ENCODE peak calls at places on chromosome 2, in seven cellular contexts. One of them, this sample, is unnamed.

GRCh38 chr2:134583462-134583861 is 135.3 kb downstream of the TMEM163 start:
- DNase-seq in A549: no peak
- DNase-seq in left lung: no peak
- DNase-seq in OCI-LY7: no peak
- DNase-seq in mesendoderm: no peak
- DNase-seq in spleen: no peak
- DNase-seq in dorsolateral prefrontal cortex: no peak
- DNase-seq in this sample: no peak

GRCh38 chr2:132582360-132582759 is 87.6 kb downstream of the LYPD1 start:
- DNase-seq in A549: no peak
- DNase-seq in left lung: no peak
- DNase-seq in OCI-LY7: no peak
- DNase-seq in mesendoderm: no peak
- DNase-seq in spleen: no peak
- DNase-seq in dorsolateral prefrontal cortex: no peak
- DNase-seq in this sample: no peak

GRCh38 chr2:134232868-134233732 is 20.8 kb upstream of the MGAT5 start:
- DNase-seq in A549: no peak
- DNase-seq in left lung: no peak
- DNase-seq in OCI-LY7: peak
- DNase-seq in mesendoderm: no peak
- DNase-seq in spleen: no peak
- DNase-seq in dorsolateral prefrontal cortex: no peak
- DNase-seq in this sample: no peak

GRCh38 chr2:1709970-1710560 is 34.2 kb downstream of the PXDN start:
- DNase-seq in A549: no peak
- DNase-seq in left lung: no peak
- DNase-seq in OCI-LY7: no peak
- DNase-seq in mesendoderm: no peak
- DNase-seq in spleen: no peak
- DNase-seq in dorsolateral prefrontal cortex: peak
- DNase-seq in this sample: no peak

GRCh38 chr2:162221064-162221463 is 22.2 kb downstream of the FAP start:
- DNase-seq in A549: peak
- DNase-seq in left lung: peak
- DNase-seq in OCI-LY7: peak
- DNase-seq in mesendoderm: peak
- DNase-seq in spleen: peak
- DNase-seq in dorsolateral prefrontal cortex: peak
- DNase-seq in this sample: no peak

GRCh38 chr2:207663870-207664545 is 38.8 kb upstream of the METTL21A start:
- DNase-seq in A549: no peak
- DNase-seq in left lung: no peak
- DNase-seq in OCI-LY7: no peak
- DNase-seq in mesendoderm: no peak
- DNase-seq in spleen: no peak
- DNase-seq in dorsolateral prefrontal cortex: no peak
- DNase-seq in this sample: no peak

GRCh38 chr2:181203412-181203811 is 223.0 kb downstream of the UBE2E3 start:
- DNase-seq in A549: peak
- DNase-seq in left lung: no peak
- DNase-seq in OCI-LY7: no peak
- DNase-seq in mesendoderm: peak
- DNase-seq in spleen: no peak
- DNase-seq in dorsolateral prefrontal cortex: no peak
- DNase-seq in this sample: no peak

GRCh38 chr2:109516445-109517117 is 97.2 kb downstream of the SEPTIN10 start:
- DNase-seq in A549: peak
- DNase-seq in left lung: no peak
- DNase-seq in OCI-LY7: no peak
- DNase-seq in mesendoderm: peak
- DNase-seq in spleen: no peak
- DNase-seq in dorsolateral prefrontal cortex: no peak
- DNase-seq in this sample: no peak

GRCh38 chr2:113750385-113750784 is 6.1 kb downstream of the SLC35F5 start:
- DNase-seq in A549: no peak
- DNase-seq in left lung: no peak
- DNase-seq in OCI-LY7: no peak
- DNase-seq in mesendoderm: no peak
- DNase-seq in spleen: no peak
- DNase-seq in dorsolateral prefrontal cortex: no peak
- DNase-seq in this sample: no peak

GRCh38 chr2:185990861-185991525 is 252.4 kb downstream of the FSIP2 start:
- DNase-seq in A549: no peak
- DNase-seq in left lung: no peak
- DNase-seq in OCI-LY7: no peak
- DNase-seq in mesendoderm: peak
- DNase-seq in spleen: no peak
- DNase-seq in dorsolateral prefrontal cortex: no peak
- DNase-seq in this sample: no peak

GRCh38 chr2:197877038-197877437 is 72.6 kb downstream of the PLCL1 start:
- DNase-seq in A549: no peak
- DNase-seq in left lung: no peak
- DNase-seq in OCI-LY7: no peak
- DNase-seq in mesendoderm: no peak
- DNase-seq in spleen: no peak
- DNase-seq in dorsolateral prefrontal cortex: no peak
- DNase-seq in this sample: no peak

GRCh38 chr2:204365778-204366177 is 179.5 kb upstream of the PARD3B start:
- DNase-seq in A549: no peak
- DNase-seq in left lung: no peak
- DNase-seq in OCI-LY7: no peak
- DNase-seq in mesendoderm: no peak
- DNase-seq in spleen: no peak
- DNase-seq in dorsolateral prefrontal cortex: no peak
- DNase-seq in this sample: no peak

GRCh38 chr2:25043241-25043867 is 1.5 kb downstream of the EFR3B start:
- DNase-seq in A549: peak
- DNase-seq in left lung: no peak
- DNase-seq in OCI-LY7: no peak
- DNase-seq in mesendoderm: peak
- DNase-seq in spleen: peak
- DNase-seq in dorsolateral prefrontal cortex: no peak
- DNase-seq in this sample: no peak

GRCh38 chr2:107635883-107636282 is 190.8 kb upstream of the RGPD4 start:
- DNase-seq in A549: no peak
- DNase-seq in left lung: no peak
- DNase-seq in OCI-LY7: no peak
- DNase-seq in mesendoderm: no peak
- DNase-seq in spleen: no peak
- DNase-seq in dorsolateral prefrontal cortex: no peak
- DNase-seq in this sample: no peak

GRCh38 chr2:236673126-236673822 is 103.6 kb downstream of the ACKR3 start:
- DNase-seq in A549: no peak
- DNase-seq in left lung: no peak
- DNase-seq in OCI-LY7: no peak
- DNase-seq in mesendoderm: no peak
- DNase-seq in spleen: no peak
- DNase-seq in dorsolateral prefrontal cortex: no peak
- DNase-seq in this sample: no peak

GRCh38 chr2:237529452-237530402 is 36.6 kb upstream of the PRLH start:
- DNase-seq in A549: no peak
- DNase-seq in left lung: no peak
- DNase-seq in OCI-LY7: peak
- DNase-seq in mesendoderm: no peak
- DNase-seq in spleen: peak
- DNase-seq in dorsolateral prefrontal cortex: no peak
- DNase-seq in this sample: no peak

GRCh38 chr2:98518106-98518505 is 73.4 kb downstream of the INPP4A start:
- DNase-seq in A549: peak
- DNase-seq in left lung: no peak
- DNase-seq in OCI-LY7: peak
- DNase-seq in mesendoderm: peak
- DNase-seq in spleen: peak
- DNase-seq in dorsolateral prefrontal cortex: no peak
- DNase-seq in this sample: no peak

GRCh38 chr2:27723372-27724144 is 48.0 kb upstream of the MRPL33 start:
- DNase-seq in A549: peak
- DNase-seq in left lung: no peak
- DNase-seq in OCI-LY7: peak
- DNase-seq in mesendoderm: peak
- DNase-seq in spleen: no peak
- DNase-seq in dorsolateral prefrontal cortex: peak
- DNase-seq in this sample: peak

GRCh38 chr2:60552096-60552850 is 1.2 kb downstream of the BCL11A start:
- DNase-seq in A549: peak
- DNase-seq in left lung: peak
- DNase-seq in OCI-LY7: peak
- DNase-seq in mesendoderm: peak
- DNase-seq in spleen: peak
- DNase-seq in dorsolateral prefrontal cortex: no peak
- DNase-seq in this sample: no peak

GRCh38 chr2:50763776-50764175 is 268.2 kb downstream of the NRXN1 start:
- DNase-seq in A549: no peak
- DNase-seq in left lung: no peak
- DNase-seq in OCI-LY7: no peak
- DNase-seq in mesendoderm: peak
- DNase-seq in spleen: no peak
- DNase-seq in dorsolateral prefrontal cortex: no peak
- DNase-seq in this sample: no peak

GRCh38 chr2:152571035-152571766 is 146.1 kb downstream of the PRPF40A start:
- DNase-seq in A549: no peak
- DNase-seq in left lung: no peak
- DNase-seq in OCI-LY7: no peak
- DNase-seq in mesendoderm: no peak
- DNase-seq in spleen: no peak
- DNase-seq in dorsolateral prefrontal cortex: no peak
- DNase-seq in this sample: peak

DNA sequence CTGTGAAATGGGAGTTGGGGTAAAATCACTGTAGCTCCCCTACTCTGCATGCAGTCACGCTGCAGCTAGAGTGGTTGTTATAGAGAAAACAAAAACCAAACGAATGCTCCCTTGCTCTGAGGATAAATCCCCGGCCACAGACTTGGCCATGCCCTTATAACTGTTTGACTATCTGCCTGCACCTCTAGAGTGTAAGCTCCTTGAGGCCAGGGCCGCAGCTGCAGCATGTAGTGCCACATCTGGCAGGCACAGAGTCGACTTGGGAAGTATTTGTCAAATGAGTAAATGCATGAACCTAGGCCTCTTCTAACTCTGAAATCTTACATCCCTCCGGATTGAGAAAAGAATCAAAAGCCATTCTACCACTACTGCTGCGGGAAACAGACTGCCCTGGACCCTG is 35.9 kb downstream of the KCNIP3 start:
- DNase-seq in A549: no peak
- DNase-seq in left lung: peak
- DNase-seq in OCI-LY7: no peak
- DNase-seq in mesendoderm: no peak
- DNase-seq in spleen: peak
- DNase-seq in dorsolateral prefrontal cortex: no peak
- DNase-seq in this sample: no peak
- H3K27ac ChIP-seq in A549: no peak
- H3K27ac ChIP-seq in left lung: no peak
- H3K27ac ChIP-seq in OCI-LY7: no peak
- H3K27ac ChIP-seq in mesendoderm: no peak
- H3K27ac ChIP-seq in spleen: no peak
- H3K27ac ChIP-seq in dorsolateral prefrontal cortex: no peak
- H3K27ac ChIP-seq in this sample: no peak

GRCh38 chr2:127137741-127138140 is 30.8 kb upstream of the BIN1 start:
- DNase-seq in A549: no peak
- DNase-seq in left lung: peak
- DNase-seq in OCI-LY7: no peak
- DNase-seq in mesendoderm: no peak
- DNase-seq in spleen: no peak
- DNase-seq in dorsolateral prefrontal cortex: no peak
- DNase-seq in this sample: no peak

GRCh38 chr2:127137225-127137624 is 30.3 kb upstream of the BIN1 start:
- DNase-seq in A549: no peak
- DNase-seq in left lung: peak
- DNase-seq in OCI-LY7: no peak
- DNase-seq in mesendoderm: no peak
- DNase-seq in spleen: no peak
- DNase-seq in dorsolateral prefrontal cortex: no peak
- DNase-seq in this sample: no peak

GRCh38 chr2:127140543-127140942 is 33.6 kb upstream of the BIN1 start:
- DNase-seq in A549: no peak
- DNase-seq in left lung: peak
- DNase-seq in OCI-LY7: no peak
- DNase-seq in mesendoderm: no peak
- DNase-seq in spleen: no peak
- DNase-seq in dorsolateral prefrontal cortex: no peak
- DNase-seq in this sample: no peak

GRCh38 chr2:127138281-127138680 is 31.3 kb upstream of the BIN1 start:
- DNase-seq in A549: no peak
- DNase-seq in left lung: no peak
- DNase-seq in OCI-LY7: no peak
- DNase-seq in mesendoderm: no peak
- DNase-seq in spleen: no peak
- DNase-seq in dorsolateral prefrontal cortex: no peak
- DNase-seq in this sample: no peak

GRCh38 chr2:127139766-127140165 is 32.8 kb upstream of the BIN1 start:
- DNase-seq in A549: no peak
- DNase-seq in left lung: no peak
- DNase-seq in OCI-LY7: no peak
- DNase-seq in mesendoderm: no peak
- DNase-seq in spleen: no peak
- DNase-seq in dorsolateral prefrontal cortex: no peak
- DNase-seq in this sample: no peak
- H3K27ac ChIP-seq in A549: no peak
- H3K27ac ChIP-seq in left lung: no peak
- H3K27ac ChIP-seq in OCI-LY7: no peak
- H3K27ac ChIP-seq in mesendoderm: no peak
- H3K27ac ChIP-seq in spleen: no peak
- H3K27ac ChIP-seq in dorsolateral prefrontal cortex: peak
- H3K27ac ChIP-seq in this sample: peak

DNA sequence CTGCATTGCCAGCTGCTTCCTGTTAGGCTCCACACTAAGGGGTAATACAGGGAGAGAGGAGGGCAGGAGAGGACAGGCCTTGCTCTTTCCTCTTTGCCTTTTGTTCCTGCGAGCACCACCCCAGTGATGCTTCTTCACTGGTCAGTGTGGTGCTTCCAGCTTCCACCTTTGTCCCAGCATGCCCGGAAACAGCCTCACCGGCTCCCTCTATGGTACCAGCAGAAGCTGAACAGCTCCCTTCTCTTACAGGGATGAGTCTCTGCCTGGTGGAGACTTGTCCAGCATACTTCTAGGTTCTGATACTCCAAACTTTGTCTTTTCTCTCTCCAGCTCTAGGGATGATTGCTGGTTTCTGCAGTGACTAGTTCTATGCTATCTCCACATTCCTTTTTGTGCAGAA is 413.3 kb downstream of the TSN start:
- DNase-seq in A549: no peak
- DNase-seq in left lung: no peak
- DNase-seq in OCI-LY7: no peak
- DNase-seq in mesendoderm: peak
- DNase-seq in spleen: no peak
- DNase-seq in dorsolateral prefrontal cortex: no peak
- DNase-seq in this sample: no peak
- H3K27ac ChIP-seq in A549: no peak
- H3K27ac ChIP-seq in left lung: no peak
- H3K27ac ChIP-seq in OCI-LY7: no peak
- H3K27ac ChIP-seq in mesendoderm: no peak
- H3K27ac ChIP-seq in spleen: no peak
- H3K27ac ChIP-seq in dorsolateral prefrontal cortex: no peak
- H3K27ac ChIP-seq in this sample: no peak

DNA sequence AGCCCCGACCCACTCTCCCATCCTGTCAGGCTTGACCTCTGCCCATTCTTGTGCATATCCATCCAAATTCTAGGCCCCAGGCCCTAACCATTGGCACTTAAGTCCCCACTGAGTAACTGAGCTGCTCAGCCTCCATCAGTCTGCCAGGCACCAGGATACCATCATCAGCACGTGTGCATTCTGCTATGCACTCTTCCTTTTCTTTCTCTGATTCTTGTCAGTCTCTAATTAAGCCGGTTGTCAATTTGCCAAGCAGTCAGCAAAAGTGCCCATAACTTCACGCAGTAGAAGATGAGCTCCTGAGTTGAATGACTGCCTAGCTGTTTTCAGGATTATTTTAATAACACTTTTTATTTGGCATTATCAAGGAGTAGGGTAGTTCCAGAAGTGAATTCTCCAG is 107.2 kb downstream of the FEZ2 start:
- DNase-seq in A549: no peak
- DNase-seq in left lung: no peak
- DNase-seq in OCI-LY7: no peak
- DNase-seq in mesendoderm: no peak
- DNase-seq in spleen: no peak
- DNase-seq in dorsolateral prefrontal cortex: no peak
- DNase-seq in this sample: no peak
- H3K27ac ChIP-seq in A549: peak
- H3K27ac ChIP-seq in left lung: no peak
- H3K27ac ChIP-seq in OCI-LY7: no peak
- H3K27ac ChIP-seq in mesendoderm: no peak
- H3K27ac ChIP-seq in spleen: no peak
- H3K27ac ChIP-seq in dorsolateral prefrontal cortex: no peak
- H3K27ac ChIP-seq in this sample: no peak

This sample was measured in caudate nucleus.